ENCODE peak calls at places on chromosomes 3 and 15, in eight cellular contexts. L is NCI-H524 treated with DMSO at 0.1 percent for 48 hours, Z is activated T-helper 1 cell treated with Interleukin-2 at 50 U/mL for 16 hours, G is GM10248, D is endodermal cell, W is lower leg skin, K is Right ventricle myocardium superior, U is SJSA1. X is an unnamed sample.

GRCh38 chr15:60507596-60508424 is 28.9 kb upstream of the ICE2 start:
- DNase-seq in Z (peak), K (no peak), U (no peak), W (peak), L (peak), D (peak), G (peak), X (peak)

GRCh38 chr15:81381725-81382124 is 7.7 kb upstream of the TMC3 start:
- DNase-seq in Z (no peak), U (no peak), D (peak), W (no peak), L (no peak), K (no peak), G (no peak), X (no peak)

GRCh38 chr15:60729850-60730458 is 251.0 kb upstream of the ICE2 start:
- DNase-seq in D (no peak), K (no peak), L (no peak), G (no peak), W (no peak), U (no peak), Z (no peak), X (no peak)

GRCh38 chr15:53808058-53808703 is 48.7 kb upstream of the WDR72 start:
- DNase-seq in W (no peak), U (no peak), Z (no peak), K (no peak), L (no peak), G (peak), D (no peak), X (no peak)

GRCh38 chr15:96122077-96123027 is 208.1 kb upstream of the NR2F2 start:
- DNase-seq in Z (no peak), K (no peak), L (no peak), U (no peak), W (no peak), D (no peak), G (no peak), X (no peak)

GRCh38 chr3:182671942-182672341 is 121.4 kb upstream of the ATP11B start:
- DNase-seq in K (no peak), D (no peak), W (no peak), Z (no peak), U (no peak), L (no peak), G (no peak), X (no peak)

GRCh38 chr15:42137461-42138261 is 18.8 kb downstream of the PLA2G4F start:
- DNase-seq in W (peak), K (no peak), G (peak), L (peak), D (peak), U (peak), Z (no peak), X (no peak)

GRCh38 chr3:174440350-174440716 is 418.8 kb upstream of the NAALADL2 start:
- DNase-seq in W (peak), L (peak), G (no peak), U (no peak), D (no peak), K (peak), Z (no peak), X (no peak)

GRCh38 chr3:59320080-59320479 is 270.3 kb upstream of the CFAP20DC start:
- DNase-seq in L (no peak), W (no peak), G (no peak), Z (no peak), D (peak), K (no peak), U (no peak), X (no peak)

GRCh38 chr3:69463546-69463945 is 77.7 kb upstream of the FRMD4B start:
- DNase-seq in Z (no peak), D (no peak), K (no peak), U (no peak), W (no peak), G (no peak), L (no peak), X (no peak)

GRCh38 chr15:50970524-50970923 is 62.0 kb downstream of the AP4E1 start:
- DNase-seq in K (no peak), D (no peak), G (no peak), W (no peak), L (no peak), Z (no peak), U (no peak), X (no peak)

GRCh38 chr3:58013973-58014649 is 5.9 kb downstream of the FLNB start:
- DNase-seq in G (no peak), L (no peak), D (peak), U (peak), K (peak), Z (no peak), W (no peak), X (no peak)

GRCh38 chr15:43777293-43777819 is 590 bp upstream of the ELL3 start:
- DNase-seq in G (peak), W (peak), D (peak), Z (peak), L (peak), U (peak), K (peak), X (peak)

GRCh38 chr3:66298591-66298990 is 77.8 kb downstream of the SLC25A26 start:
- DNase-seq in W (no peak), Z (no peak), D (no peak), L (no peak), U (no peak), K (no peak), G (no peak), X (no peak)

GRCh38 chr3:173876476-173876875 is 478.9 kb downstream of the NLGN1 start:
- DNase-seq in Z (no peak), U (no peak), L (no peak), G (no peak), K (no peak), W (no peak), D (no peak), X (no peak)

X was measured in natural killer cell treated with Interleukin-12 subunit alpha and Interleukin-12 subunit beta and Interleukin-15 and Interleukin-18, amount 100 ng/mL, for 72 hours.